ENCODE peak calls at places on chromosome 6, in six cellular contexts. One of them, this sample, is unnamed.

GRCh38 chr6:69416739-69417138 is 380.1 kb downstream of the LMBRD1 start:
- DNase-seq in AG10803: peak
- DNase-seq in HL-60: no peak
- DNase-seq in NCI-H774: no peak
- DNase-seq in T follicular helper cell: no peak
- DNase-seq in Kasumi-1: no peak
- DNase-seq in this sample: no peak

GRCh38 chr6:28383235-28384142 is 16.1 kb downstream of the ZSCAN12 start:
- DNase-seq in AG10803: peak
- DNase-seq in HL-60: no peak
- DNase-seq in NCI-H774: peak
- DNase-seq in T follicular helper cell: no peak
- DNase-seq in Kasumi-1: peak
- DNase-seq in this sample: no peak

GRCh38 chr6:101614774-101615173 is 221.3 kb downstream of the GRIK2 start:
- DNase-seq in AG10803: peak
- DNase-seq in HL-60: no peak
- DNase-seq in NCI-H774: no peak
- DNase-seq in T follicular helper cell: no peak
- DNase-seq in Kasumi-1: no peak
- DNase-seq in this sample: no peak

GRCh38 chr6:148138478-148138877 is 204.2 kb upstream of the SASH1 start:
- DNase-seq in AG10803: no peak
- DNase-seq in HL-60: no peak
- DNase-seq in NCI-H774: no peak
- DNase-seq in T follicular helper cell: no peak
- DNase-seq in Kasumi-1: peak
- DNase-seq in this sample: no peak

GRCh38 chr6:143634486-143634885 is 43.3 kb upstream of the PHACTR2 start:
- DNase-seq in AG10803: peak
- DNase-seq in HL-60: no peak
- DNase-seq in NCI-H774: no peak
- DNase-seq in T follicular helper cell: no peak
- DNase-seq in Kasumi-1: no peak
- DNase-seq in this sample: no peak

GRCh38 chr6:34575326-34575725 is 19.2 kb upstream of the SPDEF start:
- DNase-seq in AG10803: no peak
- DNase-seq in HL-60: no peak
- DNase-seq in NCI-H774: no peak
- DNase-seq in T follicular helper cell: no peak
- DNase-seq in Kasumi-1: no peak
- DNase-seq in this sample: no peak

GRCh38 chr6:38567436-38567835 is 72.3 kb downstream of the BTBD9 start:
- DNase-seq in AG10803: peak
- DNase-seq in HL-60: no peak
- DNase-seq in NCI-H774: no peak
- DNase-seq in T follicular helper cell: no peak
- DNase-seq in Kasumi-1: no peak
- DNase-seq in this sample: peak

GRCh38 chr6:124798942-124799496 is 163.2 kb upstream of the RNF217 start:
- DNase-seq in AG10803: no peak
- DNase-seq in HL-60: no peak
- DNase-seq in NCI-H774: no peak
- DNase-seq in T follicular helper cell: no peak
- DNase-seq in Kasumi-1: no peak
- DNase-seq in this sample: no peak

This sample was measured in NCI-H510A.